ENCODE peak calls at places on chromosomes 4 and X, in nine cellular contexts. L is transverse colon, U is right lobe of liver, H is ovary, I is tibial nerve, X is gastrocnemius medialis, A is HepG2, B is esophagus squamous epithelium, N is HCT116. C is an unnamed sample. For H3K4me1 and H3K36me3, the result is how much of the 10 kb centered on the place peaks cover.

GRCh38 chr4:180557348-180557747 is 1685.9 kb upstream of the TENM3 start:
- DNase-seq in A (no peak), I (no peak), H (no peak), B (no peak), X (no peak), L (no peak), U (no peak), N (peak), C (no peak)

GRCh38 chr4:140497776-140498636 is at the start of gene MGAT4D:
- DNase-seq in I (no peak), L (peak), X (no peak), B (no peak), N (no peak), A (no peak), H (no peak), U (peak), C (no peak)

GRCh38 chr4:111064342-111064993 is 441.6 kb upstream of the PITX2 start:
- DNase-seq in A (no peak), I (no peak), X (no peak), L (no peak), H (no peak), B (no peak), N (peak), U (no peak), C (no peak)

GRCh38 chr4:83546796-83547195 is 10.9 kb downstream of the GPAT3 start:
- DNase-seq in L (no peak), X (peak), A (peak), N (no peak), U (no peak), B (no peak), H (no peak), I (no peak), C (no peak)

GRCh38 chr4:23062188-23062587 is 369.5 kb downstream of the GBA3 start:
- DNase-seq in B (no peak), L (no peak), I (no peak), N (no peak), A (no peak), H (no peak), U (no peak), X (no peak), C (no peak)

GRCh38 chrX:131671714-131672113 is 127.8 kb downstream of the OR13H1 start:
- DNase-seq in U (no peak), I (no peak), B (no peak), H (peak), X (no peak), L (no peak), A (no peak), N (no peak), C (no peak)

GRCh38 chr4:47221721-47222120 is 190.4 kb downstream of the GABRB1 start:
- DNase-seq in A (no peak), X (no peak), U (no peak), L (no peak), I (no peak), B (no peak), H (no peak), N (no peak), C (no peak)

GRCh38 chr4:150960818-150961217 is 54.3 kb downstream of the LRBA start:
- DNase-seq in U (no peak), L (no peak), A (peak), B (no peak), H (no peak), X (no peak), N (no peak), I (no peak), C (peak)

GRCh38 chrX:10496345-10496965 is 123.9 kb downstream of the MID1 start:
- DNase-seq in H (no peak), I (no peak), B (no peak), N (no peak), L (no peak), X (no peak), A (no peak), U (no peak), C (no peak)

GRCh38 chr4:2962099-2962455 is 1.1 kb downstream of the NOP14 start:
- DNase-seq in N (no peak), U (no peak), B (no peak), H (no peak), A (no peak), X (no peak), I (no peak), L (no peak), C (no peak)

GRCh38 chr4:25154594-25155265 is 5.5 kb downstream of the SEPSECS start:
- DNase-seq in A (peak), B (no peak), H (no peak), L (peak), N (no peak), U (no peak), X (no peak), I (no peak), C (peak)

GRCh38 chr4:114980932-114981693 is 132.3 kb downstream of the NDST4 start:
- DNase-seq in H (no peak), B (no peak), A (no peak), N (no peak), X (no peak), U (no peak), L (no peak), I (no peak), C (no peak)

GRCh38 chr4:183621875-183622274 is 37.1 kb downstream of the RWDD4 start:
- DNase-seq in H (no peak), N (no peak), U (no peak), I (no peak), L (no peak), B (no peak), A (no peak), X (no peak), C (no peak)

GRCh38 chrX:43000121-43000520 is 222.2 kb upstream of the PPP1R2C start:
- DNase-seq in I (no peak), X (no peak), U (no peak), L (no peak), N (no peak), A (no peak), B (no peak), H (no peak), C (no peak)

GRCh38 chr4:55609393-55609821 is 17.4 kb upstream of the PDCL2 start:
- DNase-seq in X (no peak), B (no peak), A (no peak), I (no peak), U (no peak), L (no peak), H (no peak), N (no peak), C (no peak)

GRCh38 chrX:150365953-150366911 is 3.1 kb downstream of the MAMLD1 start:
- DNase-seq in N (no peak), A (no peak), X (peak), U (peak), L (peak), B (no peak), I (peak), H (peak), C (no peak)

GRCh38 chrX:30906726-30907125 is 17.7 kb upstream of the TAB3 start:
- DNase-seq in B (no peak), H (no peak), I (no peak), X (no peak), A (no peak), L (no peak), N (peak), U (no peak), C (no peak)

GRCh38 chr4:51998837-51999236 is 21.3 kb downstream of the LRRC66 start:
- DNase-seq in I (no peak), U (no peak), H (no peak), N (no peak), A (no peak), X (no peak), L (no peak), B (no peak), C (no peak)

GRCh38 chr4:30402276-30402675 is 317.9 kb upstream of the PCDH7 start:
- DNase-seq in X (no peak), I (no peak), U (no peak), L (no peak), A (no peak), N (no peak), B (no peak), H (no peak), C (no peak)

GRCh38 chr4:24010994-24011393 is 121.1 kb upstream of the PPARGC1A start:
- DNase-seq in N (no peak), B (no peak), A (no peak), I (no peak), L (no peak), H (no peak), X (no peak), U (no peak), C (no peak)

GRCh38 chrX:13692771-13693231 is 3.9 kb downstream of the RAB9A start:
- DNase-seq in A (no peak), U (no peak), X (no peak), I (no peak), B (no peak), N (peak), H (no peak), L (no peak), C (no peak)

GRCh38 chrX:39310925-39311324 is 509.7 kb downstream of the MID1IP1 start:
- DNase-seq in L (no peak), U (no peak), H (no peak), B (no peak), A (no peak), I (no peak), N (no peak), X (no peak), C (no peak)

GRCh38 chr4:98341309-98341708 is 80.1 kb downstream of the RAP1GDS1 start:
- DNase-seq in H (no peak), N (no peak), X (no peak), I (no peak), A (no peak), U (no peak), B (no peak), L (no peak), C (no peak)

GRCh38 chrX:44305921-44306320 is 37.6 kb downstream of the EFHC2 start:
- DNase-seq in I (no peak), A (no peak), U (no peak), L (no peak), X (no peak), H (no peak), N (no peak), B (no peak), C (no peak)

GRCh38 chrX:115561605-115562491 is 874 bp downstream of the PLS3 start:
- DNase-seq in A (peak), B (no peak), H (peak), L (peak), U (peak), N (no peak), X (peak), I (peak), C (peak)

GRCh38 chrX:110188701-110189558 is 129.0 kb downstream of the AMMECR1 start:
- DNase-seq in I (no peak), U (no peak), L (no peak), N (no peak), H (no peak), A (no peak), B (no peak), X (no peak), C (no peak)

GRCh38 chr4:65791807-65792308 is 121.6 kb upstream of the EPHA5 start:
- DNase-seq in X (no peak), I (no peak), N (no peak), B (no peak), U (no peak), L (no peak), A (no peak), H (no peak), C (no peak)

GRCh38 chr4:89733936-89734335 is 103.0 kb downstream of the SNCA start:
- DNase-seq in N (no peak), A (no peak), U (no peak), X (no peak), H (no peak), I (no peak), B (no peak), L (no peak), C (no peak)

GRCh38 chrX:71525316-71525715 is 7.6 kb upstream of the OGT start:
- DNase-seq in I (no peak), B (no peak), A (no peak), H (no peak), N (no peak), X (no peak), U (no peak), L (no peak), C (no peak)

GRCh38 chr4:128715616-128716015 is 93.9 kb upstream of the JADE1 start:
- DNase-seq in U (no peak), I (no peak), H (no peak), B (no peak), L (no peak), N (no peak), X (no peak), A (no peak), C (no peak)

GRCh38 chrX:12906392-12906791 is at the start of gene TLR8:
- DNase-seq in X (no peak), N (no peak), L (no peak), B (no peak), I (no peak), A (no peak), U (no peak), H (no peak), C (no peak)

GRCh38 chr4:123023647-123024046 is 101.2 kb upstream of the NUDT6 start:
- DNase-seq in X (no peak), I (no peak), B (no peak), U (no peak), N (no peak), H (no peak), L (no peak), A (no peak), C (no peak)

GRCh38 chrX:67610282-67610681 is 66.5 kb downstream of the AR start:
- DNase-seq in B (no peak), H (no peak), I (no peak), U (no peak), N (no peak), X (no peak), A (no peak), L (no peak), C (no peak)

GRCh38 chr4:118773082-118773792 is 62.7 kb downstream of the SEC24D start:
- DNase-seq in A (no peak), L (no peak), H (no peak), I (no peak), U (no peak), B (no peak), N (no peak), X (no peak), C (no peak)
- H3K4me1 ChIP-seq in A (under half), L (under half), H (under half), I (under half), U (under half), B (half or more), N (under half), X (under half), C (half or more)

GRCh38 chr4:1578968-1579833 is 104.9 kb downstream of the FAM53A start:
- DNase-seq in H (peak), U (peak), X (peak), N (peak), L (peak), A (no peak), I (peak), B (peak), C (peak)
- TF ChIP-seq POLR2A in H (peak), U (peak), X (peak), N (no peak), L (peak), A (no peak), I (no peak), B (peak), C (no peak)

DNA sequence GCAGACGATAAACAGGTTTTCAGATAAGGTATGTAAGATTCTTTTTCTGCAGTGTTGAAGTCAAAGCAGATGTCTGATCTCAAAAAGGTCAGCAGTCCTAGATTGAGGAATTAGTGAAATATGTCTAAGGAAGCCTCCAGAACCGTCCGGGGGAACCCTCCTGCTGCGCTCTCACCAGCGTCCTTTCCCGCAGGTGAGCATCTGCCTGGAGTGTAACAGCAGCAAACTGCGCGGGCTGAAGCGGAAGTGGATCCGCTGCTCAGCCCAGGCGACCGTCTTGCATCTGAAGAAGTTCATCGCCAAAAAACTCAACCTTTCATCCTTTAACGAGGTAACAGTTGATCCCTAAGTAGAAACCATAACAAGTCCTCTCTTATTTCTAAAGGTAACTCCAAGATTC is 55.5 kb downstream of the PCGF3 start:
- DNase-seq in A (no peak), X (no peak), L (no peak), H (no peak), I (no peak), B (no peak), U (no peak), N (no peak), C (no peak)
- H3K36me3 ChIP-seq in A (under half), X (under half), L (under half), H (under half), I (half or more), B (half or more), U (under half), N (under half), C (half or more)

DNA sequence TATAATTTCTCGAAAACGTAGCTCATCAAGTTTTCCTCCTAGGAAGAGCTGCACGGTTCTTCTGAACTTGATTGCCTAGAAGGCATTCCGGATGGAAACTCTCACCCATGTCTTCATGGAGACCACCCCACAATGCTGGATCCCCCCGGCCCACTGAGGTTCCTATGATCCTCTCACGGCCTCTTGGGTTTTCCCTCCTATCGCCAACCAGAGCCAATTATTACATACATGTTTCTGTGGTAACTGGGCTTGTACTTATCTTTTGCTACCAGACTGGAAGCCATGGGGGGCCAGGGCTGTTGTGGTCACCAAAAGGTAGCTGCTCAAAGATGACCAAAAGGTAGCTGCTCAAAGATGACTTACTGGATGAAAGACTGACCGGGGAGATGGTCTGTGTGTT is 131.5 kb downstream of the AFAP1 start:
- DNase-seq in I (no peak), H (no peak), N (no peak), A (no peak), L (no peak), X (no peak), B (no peak), U (no peak), C (no peak)
- H3K4me1 ChIP-seq in I (under half), H (under half), N (under half), A (half or more), L (under half), X (under half), B (half or more), U (under half), C (half or more)

GRCh38 chrX:77910108-77910840 is at the start of gene ATP7A:
- DNase-seq in A (peak), B (peak), I (peak), H (peak), L (peak), X (peak), U (peak), N (peak), C (peak)
- TF ChIP-seq POLR2A in A (peak), B (peak), I (peak), H (no peak), L (peak), X (peak), U (peak), N (no peak), C (no peak)

GRCh38 chrX:154436290-154436596 is 711 bp upstream of the GDI1 start:
- DNase-seq in X (no peak), U (no peak), N (no peak), H (no peak), I (no peak), A (no peak), L (no peak), B (no peak), C (no peak)
- H3K36me3 ChIP-seq in X (under half), U (under half), N (under half), H (under half), I (half or more), A (under half), L (under half), B (half or more), C (half or more)

DNA sequence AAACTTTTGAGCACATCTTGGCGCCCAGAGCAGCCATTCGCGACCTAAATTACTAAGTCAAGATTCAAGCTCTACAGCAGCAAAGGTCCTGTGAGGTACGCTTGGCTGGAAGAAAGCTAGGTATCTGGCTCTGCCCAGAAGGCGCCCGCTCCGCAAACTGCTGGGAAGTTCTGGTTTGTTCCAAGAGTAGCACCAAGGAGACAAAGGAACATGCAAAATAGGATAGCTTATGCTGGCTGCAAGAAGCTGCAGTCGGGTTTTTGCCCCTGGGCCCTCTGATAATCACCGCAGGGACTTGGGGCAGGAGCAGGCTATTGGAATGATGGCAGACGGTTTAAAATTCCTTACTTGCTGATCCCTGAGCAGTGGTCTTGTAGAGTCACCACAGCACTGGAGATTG is 3.0 kb upstream of the TBX22 start:
- DNase-seq in L (no peak), A (no peak), U (no peak), H (no peak), I (no peak), X (no peak), N (no peak), B (no peak), C (no peak)
- H3K4me1 ChIP-seq in L (under half), A (under half), U (under half), H (under half), I (under half), X (under half), N (under half), B (under half), C (under half)